ENCODE peak calls at places on chromosomes 4 and X, in six cellular contexts. D, W, N, A, J and H are unnamed samples.

GRCh38 chr4:133866328-133866699 is 335.3 kb downstream of the PABPC4L start:
- DNase-seq in N (no peak), D (no peak), J (no peak), A (no peak), W (no peak), H (no peak)

GRCh38 chr4:113838421-113838820 is 76.9 kb upstream of the CAMK2D start:
- DNase-seq in D (no peak), W (no peak), N (no peak), A (no peak), J (no peak), H (no peak)

GRCh38 chrX:13013353-13014110 is 30.9 kb downstream of the FAM9C start:
- DNase-seq in D (no peak), A (peak; percentile 64), W (no peak), N (no peak), J (no peak), H (no peak)

GRCh38 chr4:38462659-38463058 is 201.3 kb upstream of the KLF3 start:
- DNase-seq in A (no peak), D (no peak), J (no peak), W (no peak), N (no peak), H (no peak)

GRCh38 chr4:123783091-123783765 is 386.6 kb downstream of the SPRY1 start:
- DNase-seq in N (no peak), W (no peak), J (no peak), A (no peak), D (no peak), H (no peak)

GRCh38 chrX:49876750-49877149 is 2.5 kb upstream of the USP27X start:
- DNase-seq in A (peak; percentile 49), N (no peak), J (peak; percentile 1), D (no peak), W (no peak), H (no peak)

GRCh38 chr4:98444371-98444770 is 183.2 kb downstream of the RAP1GDS1 start:
- DNase-seq in J (no peak), N (no peak), D (no peak), W (no peak), A (no peak), H (no peak)

GRCh38 chr4:78647272-78647671 is 95.7 kb downstream of the ANXA3 start:
- DNase-seq in D (no peak), N (no peak), J (no peak), A (no peak), W (no peak), H (no peak)

GRCh38 chr4:4783847-4784246 is 75.6 kb upstream of the MSX1 start:
- DNase-seq in J (no peak), N (no peak), D (no peak), A (no peak), W (no peak), H (no peak)

GRCh38 chrX:12949927-12950656 is 24.8 kb upstream of the TMSB4X start:
- DNase-seq in A (peak; percentile 89), N (peak; percentile 80), J (peak; percentile 80), W (peak; percentile 32), D (no peak), H (peak; percentile 33)

GRCh38 chr4:151407466-151408379 is 1.3 kb upstream of the FHIP1A start:
- DNase-seq in D (peak; percentile 50), N (no peak), J (peak; percentile 7), W (no peak), A (peak; percentile 54), H (peak; percentile 18)

GRCh38 chr4:139454111-139454600 is at the start of gene RAB33B:
- DNase-seq in A (no peak), J (no peak), N (no peak), W (no peak), D (no peak), H (no peak)

GRCh38 chrX:117972681-117973080 is 143.9 kb downstream of the KLHL13 start:
- DNase-seq in N (no peak), A (no peak), D (no peak), W (no peak), J (no peak), H (no peak)

GRCh38 chr4:38674206-38675144 is 10.5 kb downstream of the KLF3 start:
- DNase-seq in D (no peak), A (no peak), J (no peak), N (no peak), W (no peak), H (no peak)

GRCh38 chr4:98341309-98341708 is 80.1 kb downstream of the RAP1GDS1 start:
- DNase-seq in A (no peak), N (no peak), J (no peak), D (no peak), W (no peak), H (peak; percentile 86)

GRCh38 chr4:151114986-151115385 is 15.6 kb downstream of the RPS3A start:
- DNase-seq in A (no peak), W (no peak), D (no peak), N (no peak), J (no peak), H (no peak)

GRCh38 chr4:138050601-138051000 is 191.5 kb downstream of the SLC7A11 start:
- DNase-seq in J (no peak), D (peak; percentile 62), N (no peak), W (no peak), A (no peak), H (no peak)

GRCh38 chrX:144791298-144791697 is 456.0 kb upstream of the SPANXN1 start:
- DNase-seq in A (no peak), N (no peak), D (no peak), W (no peak), J (no peak), H (no peak)

GRCh38 chrX:151004085-151004484 is 20.9 kb downstream of the HMGB3 start:
- DNase-seq in A (peak; percentile 70), D (no peak), W (no peak), J (no peak), N (no peak), H (no peak)

GRCh38 chrX:149504226-149504914 is 736 bp downstream of the IDS start:
- DNase-seq in N (peak; percentile 52), J (peak; percentile 62), W (no peak), D (peak; percentile 54), A (peak; percentile 27), H (no peak)

GRCh38 chr4:102585329-102585728 is 84.2 kb downstream of the NFKB1 start:
- DNase-seq in W (no peak), J (no peak), A (no peak), N (no peak), D (no peak), H (no peak)